ENCODE peak calls at places on chromosome 1, in eight cellular contexts. D is COR-L47; K is kidney glomerular epithelial cell; E is CD4-positive, alpha-beta T cell; B is HT1080; R is sciatic nerve; Y is GM12891; C is T-helper 1 cell. T is an unnamed sample.

GRCh38 chr1:157773723-157774350 is 3.1 kb downstream of the FCRL2 start:
- DNase-seq in D (no peak), K (no peak), E (no peak), B (no peak), R (no peak), Y (peak), C (no peak), T (no peak)

GRCh38 chr1:220113136-220113695 is 19.3 kb downstream of the IARS2 start:
- DNase-seq in D (peak), K (peak), E (no peak), B (no peak), R (no peak), Y (peak), C (no peak), T (no peak)

GRCh38 chr1:19710825-19711611 is 46.3 kb downstream of the HTR6 start:
- DNase-seq in D (no peak), K (peak), E (no peak), B (no peak), R (no peak), Y (no peak), C (no peak), T (no peak)

GRCh38 chr1:200409761-200410565 is at the start of gene ZNF281:
- DNase-seq in D (peak), K (peak), E (peak), B (peak), R (peak), Y (peak), C (peak), T (peak)

GRCh38 chr1:52554756-52555155 is 1.9 kb upstream of the TUT4 start:
- DNase-seq in D (peak), K (no peak), E (no peak), B (no peak), R (no peak), Y (no peak), C (no peak), T (peak)

GRCh38 chr1:50271968-50272578 is 151.2 kb downstream of the DMRTA2 start:
- DNase-seq in D (no peak), K (peak), E (no peak), B (peak), R (no peak), Y (peak), C (no peak), T (peak)

GRCh38 chr1:53516181-53516580 is 57.0 kb downstream of the DMRTB1 start:
- DNase-seq in D (no peak), K (no peak), E (no peak), B (no peak), R (no peak), Y (no peak), C (no peak), T (no peak)

GRCh38 chr1:156104861-156105546 is 9.5 kb upstream of the LMNA start:
- DNase-seq in D (no peak), K (no peak), E (no peak), B (no peak), R (no peak), Y (no peak), C (no peak), T (no peak)

GRCh38 chr1:32695098-32695904 is 7.3 kb downstream of the SYNC start:
- DNase-seq in D (no peak), K (no peak), E (no peak), B (peak), R (peak), Y (no peak), C (no peak), T (no peak)

GRCh38 chr1:27544818-27545612 is 55.0 kb upstream of the WASF2 start:
- DNase-seq in D (no peak), K (peak), E (no peak), B (no peak), R (no peak), Y (no peak), C (no peak), T (no peak)

GRCh38 chr1:68791800-68792199 is 294.9 kb upstream of the DEPDC1 start:
- DNase-seq in D (no peak), K (no peak), E (no peak), B (no peak), R (no peak), Y (no peak), C (no peak), T (no peak)

GRCh38 chr1:20194224-20194623 is 7.9 kb upstream of the PLA2G2C start:
- DNase-seq in D (no peak), K (no peak), E (no peak), B (no peak), R (no peak), Y (no peak), C (no peak), T (no peak)

GRCh38 chr1:98382586-98382985 is 278.9 kb upstream of the SNX7 start:
- DNase-seq in D (no peak), K (no peak), E (no peak), B (no peak), R (no peak), Y (no peak), C (no peak), T (no peak)